ENCODE peak calls at places on chromosomes 12 and 14, in ten cellular contexts. N is A549, B is adrenal gland, Q is fibroblast of lung, U is testis, M is Karpas-422, O is aorta, Z is thoracic aorta, V is HCT116, X is SK-N-MC. T is an unnamed sample.

GRCh38 chr12:57512665-57513064 is 7.6 kb downstream of the DDIT3 start:
- DNase-seq in M (no peak), Q (no peak), N (no peak), X (no peak), O (no peak), B (no peak), U (no peak), V (no peak), Z (no peak), T (no peak)

GRCh38 chr14:58641509-58641908 is 3.7 kb downstream of the DACT1 start:
- DNase-seq in M (no peak), X (no peak), Z (no peak), U (no peak), V (no peak), N (no peak), Q (no peak), O (no peak), B (no peak), T (no peak)

GRCh38 chr12:56236091-56236490 is 6.2 kb downstream of the SLC39A5 start:
- DNase-seq in X (no peak), M (no peak), Q (no peak), O (no peak), V (no peak), N (no peak), Z (no peak), B (no peak), U (no peak), T (no peak)

GRCh38 chr14:51357250-51357649 is 117.2 kb downstream of the TMX1 start:
- DNase-seq in V (no peak), Q (peak; percentile 10), Z (no peak), M (no peak), B (no peak), O (no peak), X (no peak), N (no peak), U (no peak), T (no peak)

GRCh38 chr14:73784065-73784987 is 67.3 kb upstream of the PTGR2 start:
- DNase-seq in M (no peak), X (no peak), B (no peak), V (no peak), Q (peak; percentile 71), U (no peak), N (no peak), Z (no peak), O (no peak), T (no peak)

GRCh38 chr12:43841253-43841652 is 5.4 kb downstream of the TMEM117 start:
- DNase-seq in N (no peak), M (no peak), Z (no peak), V (no peak), B (no peak), X (no peak), U (no peak), O (no peak), Q (peak; percentile 15), T (no peak)

GRCh38 chr12:21771311-21771710 is 3.2 kb downstream of the KCNJ8 start:
- DNase-seq in U (no peak), Z (no peak), B (no peak), V (no peak), O (no peak), N (no peak), Q (no peak), M (no peak), X (no peak), T (no peak)

GRCh38 chr14:102905116-102906108 is 17.1 kb upstream of the AMN start:
- DNase-seq in V (no peak), N (no peak), M (no peak), X (no peak), U (no peak), O (peak; percentile 68), Z (no peak), Q (no peak), B (no peak), T (no peak)

DNA sequence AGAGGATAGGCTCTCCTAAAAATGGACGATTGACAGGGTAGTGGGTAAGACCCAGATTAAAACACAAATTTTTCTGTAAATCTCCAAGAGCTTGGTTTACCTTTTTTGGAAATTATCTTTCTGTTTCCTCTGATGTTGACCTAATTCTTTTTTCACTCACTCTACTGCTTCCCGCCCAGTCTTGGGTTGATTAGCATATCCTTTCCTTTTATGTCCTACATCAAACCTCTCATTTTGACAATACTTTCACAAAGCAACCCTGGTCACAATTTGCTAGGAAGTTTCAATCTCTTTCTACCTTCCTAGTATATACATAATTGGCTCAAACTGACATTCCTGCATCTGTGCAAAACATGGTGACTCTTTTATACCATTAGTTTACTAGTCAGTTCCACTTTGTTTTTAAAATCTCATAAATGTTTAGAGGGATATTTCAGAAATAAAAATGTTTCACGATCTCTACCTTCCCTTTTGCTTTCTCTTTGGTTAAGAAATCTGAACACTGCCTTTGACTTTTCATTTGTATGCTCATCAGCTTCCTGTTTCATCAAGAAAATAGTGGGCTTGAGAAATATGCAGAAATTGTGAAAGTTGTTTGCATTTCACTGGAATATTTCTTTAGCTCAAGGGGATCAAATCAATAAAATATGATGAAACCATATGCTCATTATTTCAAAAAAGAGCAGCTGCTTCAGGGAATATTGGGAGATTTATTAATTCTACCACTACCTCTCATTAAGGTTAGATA is 213.0 kb upstream of the SLC16A7 start:
- DNase-seq in Q (peak; percentile 59), O (no peak), X (peak; percentile 74), M (no peak), N (no peak), B (no peak), V (no peak), U (no peak), Z (no peak), T (no peak)
- H3K27ac ChIP-seq in Q (no peak overlapping the region), O (no peak overlapping the region), X (peak overlapping the region; percentile 99), M (no peak overlapping the region), N (no peak overlapping the region), B (no peak overlapping the region), V (no peak overlapping the region), U (no peak overlapping the region), Z (no peak overlapping the region), T (no peak overlapping the region)

GRCh38 chr12:131051155-131051473 is 97.4 kb downstream of the ADGRD1 start:
- DNase-seq in O (no peak), U (no peak), M (no peak), N (peak; percentile 48), B (no peak), Z (no peak), Q (no peak), X (no peak), V (no peak), T (no peak)

GRCh38 chr12:131049002-131049401 is 95.3 kb downstream of the ADGRD1 start:
- DNase-seq in V (no peak), X (no peak), N (no peak), B (no peak), U (no peak), O (peak; percentile 55), M (no peak), Q (no peak), Z (no peak), T (no peak)

GRCh38 chr12:131050463-131051154 is 96.9 kb downstream of the ADGRD1 start:
- DNase-seq in X (no peak), M (no peak), V (no peak), N (no peak), B (no peak), Z (no peak), U (no peak), O (peak; percentile 50), Q (no peak), T (no peak)

GRCh38 chr12:131048611-131048990 is 94.9 kb downstream of the ADGRD1 start:
- DNase-seq in U (no peak), V (no peak), B (no peak), N (no peak), Z (no peak), X (no peak), Q (no peak), O (no peak), M (no peak), T (no peak)

GRCh38 chr12:131049569-131050339 is 96.0 kb downstream of the ADGRD1 start:
- DNase-seq in N (no peak), B (no peak), Z (no peak), O (peak; percentile 72), M (no peak), Q (no peak), X (no peak), U (no peak), V (no peak), T (no peak)
- H3K9me3 ChIP-seq in N (no peaks in the 10 kb centered on the region), B (no peaks in the 10 kb centered on the region), Z (no peaks in the 10 kb centered on the region), O (no peaks in the 10 kb centered on the region), M (no peaks in the 10 kb centered on the region), Q (no peaks in the 10 kb centered on the region), X (no peaks in the 10 kb centered on the region), U (no peaks in the 10 kb centered on the region), V (no peaks in the 10 kb centered on the region), T (no peaks in the 10 kb centered on the region)

GRCh38 chr12:9379023-9379742 is 171.0 kb upstream of the PZP start:
- DNase-seq in U (no peak), Q (no peak), Z (no peak), N (no peak), B (no peak), X (no peak), V (no peak), M (no peak), O (no peak), T (no peak)

GRCh38 chr12:9378430-9378835 is 170.2 kb upstream of the PZP start:
- DNase-seq in U (peak; percentile 67), N (peak; percentile 44), Q (no peak), B (no peak), X (no peak), M (no peak), V (no peak), O (no peak), Z (no peak), T (peak; percentile 16)

GRCh38 chr12:9383585-9383984 is 175.4 kb upstream of the PZP start:
- DNase-seq in Z (no peak), U (no peak), V (no peak), M (no peak), Q (no peak), B (no peak), X (no peak), N (no peak), O (no peak), T (no peak)

GRCh38 chr12:9381619-9382018 is 173.4 kb upstream of the PZP start:
- DNase-seq in Q (no peak), X (no peak), B (no peak), M (no peak), N (no peak), U (no peak), O (no peak), Z (no peak), V (no peak), T (no peak)

GRCh38 chr12:9380650-9381049 is 172.5 kb upstream of the PZP start:
- DNase-seq in Q (no peak), O (no peak), X (no peak), N (no peak), U (no peak), B (no peak), Z (no peak), M (no peak), V (no peak), T (no peak)
- H3K27ac ChIP-seq in Q (no peak overlapping the region), O (no peak overlapping the region), X (no peak overlapping the region), N (no peak overlapping the region), U (no peak overlapping the region), B (no peak overlapping the region), Z (no peak overlapping the region), M (no peak overlapping the region), V (no peak overlapping the region), T (no peak overlapping the region)

GRCh38 chr12:132951649-132952048 is 4.5 kb downstream of the ZNF605 start:
- DNase-seq in M (no peak), B (no peak), Q (no peak), V (no peak), N (no peak), Z (no peak), U (no peak), X (no peak), O (no peak), T (no peak)

GRCh38 chr12:132954471-132955048 is 1.5 kb downstream of the ZNF605 start:
- DNase-seq in Z (no peak), U (no peak), O (no peak), B (peak; percentile 40), Q (no peak), V (no peak), N (no peak), M (no peak), X (no peak), T (no peak)

GRCh38 chr12:132953771-132954170 is 2.3 kb downstream of the ZNF605 start:
- DNase-seq in U (no peak), M (no peak), N (no peak), B (peak; percentile 42), O (no peak), V (no peak), Z (no peak), Q (no peak), X (no peak), T (no peak)

GRCh38 chr12:132952371-132953162 is 3.5 kb downstream of the ZNF605 start:
- DNase-seq in Q (no peak), M (no peak), X (no peak), U (no peak), Z (no peak), V (no peak), O (no peak), N (no peak), B (peak; percentile 44), T (no peak)

GRCh38 chr12:132953163-132953425 is 3.0 kb downstream of the ZNF605 start:
- DNase-seq in N (no peak), U (no peak), B (peak; percentile 14), Z (no peak), M (no peak), O (no peak), X (no peak), V (no peak), Q (no peak), T (no peak)
- H3K9me3 ChIP-seq in N (peaks cover 75% of the 10 kb centered on the region), U (no peaks in the 10 kb centered on the region), B (no peaks in the 10 kb centered on the region), Z (peaks cover 55% of the 10 kb centered on the region), M (peaks cover 30% of the 10 kb centered on the region), O (peaks cover 34% of the 10 kb centered on the region), X (peaks cover 16% of the 10 kb centered on the region), V (peaks cover 25% of the 10 kb centered on the region), Q (peaks cover 24% of the 10 kb centered on the region), T (peaks cover 17% of the 10 kb centered on the region)